ENCODE peak calls at places on chromosomes 13 and 19, in seven cellular contexts. X, U, K, M, V, N and W are unnamed samples. For H3K4me1, the result is how much of the 10 kb centered on the place peaks cover.

GRCh38 chr19:33864311-33864850 is 67.7 kb downstream of the KCTD15 start:
- DNase-seq in X (no peak), U (no peak), K (no peak), M (no peak), V (no peak), N (no peak), W (no peak)

GRCh38 chr19:55287361-55288079 is 3.7 kb downstream of the BRSK1 start:
- DNase-seq in X (no peak), U (no peak), K (peak), M (no peak), V (no peak), N (no peak), W (no peak)

GRCh38 chr19:29088761-29089160 is 124.2 kb downstream of the UQCRFS1 start:
- DNase-seq in X (no peak), U (no peak), K (no peak), M (no peak), V (no peak), N (no peak), W (no peak)

GRCh38 chr13:44801990-44802389 is 187.3 kb downstream of the NUFIP1 start:
- DNase-seq in X (no peak), U (no peak), K (peak), M (no peak), V (peak), N (no peak), W (no peak)

GRCh38 chr19:44093931-44094765 is at the start of gene ZNF224:
- DNase-seq in X (peak), U (peak), K (peak), M (peak), V (peak), N (peak), W (peak)

GRCh38 chr13:75324413-75324940 is 157.5 kb downstream of the TBC1D4 start:
- DNase-seq in X (no peak), U (no peak), K (no peak), M (no peak), V (peak), N (no peak), W (no peak)

GRCh38 chr13:110137677-110138008 is 169.3 kb downstream of the COL4A1 start:
- DNase-seq in X (peak), U (no peak), K (no peak), M (peak), V (no peak), N (no peak), W (peak)

GRCh38 chr19:29855771-29856510 is 44.1 kb downstream of the CCNE1 start:
- DNase-seq in X (no peak), U (no peak), K (no peak), M (no peak), V (no peak), N (no peak), W (no peak)

GRCh38 chr19:5679289-5680082 is 830 bp downstream of the MICOS13 start:
- DNase-seq in X (no peak), U (no peak), K (no peak), M (no peak), V (no peak), N (no peak), W (no peak)

GRCh38 chr19:44808463-44809371 is at the start of gene BCAM:
- DNase-seq in X (peak), U (peak), K (peak), M (peak), V (peak), N (no peak), W (peak)

GRCh38 chr19:30799854-30800755 is 427.9 kb downstream of the ZNF536 start:
- DNase-seq in X (no peak), U (no peak), K (no peak), M (peak), V (no peak), N (no peak), W (no peak)

GRCh38 chr13:109088101-109088500 is 458.7 kb downstream of the MYO16 start:
- DNase-seq in X (no peak), U (no peak), K (no peak), M (no peak), V (no peak), N (no peak), W (no peak)

GRCh38 chr19:15730538-15730937 is 2.7 kb downstream of the OR10H2 start:
- DNase-seq in X (no peak), U (no peak), K (no peak), M (no peak), V (no peak), N (no peak), W (no peak)

GRCh38 chr13:22402682-22403081 is 731.8 kb downstream of the FGF9 start:
- DNase-seq in X (no peak), U (no peak), K (no peak), M (no peak), V (no peak), N (no peak), W (no peak)

GRCh38 chr19:4327252-4327876 is 11.3 kb downstream of the STAP2 start:
- DNase-seq in X (peak), U (peak), K (peak), M (peak), V (peak), N (no peak), W (peak)

GRCh38 chr13:33111414-33112110 is 95.3 kb downstream of the KL start:
- DNase-seq in X (peak), U (no peak), K (no peak), M (no peak), V (peak), N (no peak), W (no peak)
- H3K27ac ChIP-seq in X (peak), U (peak), K (peak), M (no peak), V (no peak), N (peak), W (peak)

DNA sequence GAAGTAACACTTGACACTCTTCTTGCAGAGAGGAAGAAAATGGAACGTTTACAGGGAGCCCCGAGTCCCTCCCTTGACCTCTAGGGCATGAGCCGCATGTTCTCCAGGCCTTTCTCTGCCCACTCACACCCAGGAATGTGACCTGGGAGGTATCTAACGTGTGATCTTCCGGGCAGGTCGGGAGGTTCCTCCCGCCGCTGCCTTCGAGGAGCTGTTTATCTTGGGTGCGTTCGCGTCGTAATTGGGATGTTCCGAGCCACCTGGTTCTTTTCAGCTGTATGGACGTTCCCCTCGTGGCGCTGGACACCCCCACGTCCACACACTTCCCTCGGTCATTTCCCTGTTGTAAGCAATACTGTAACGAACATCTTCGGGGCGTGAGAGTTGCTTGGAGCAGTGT is 13.6 kb downstream of the ARID3A start:
- DNase-seq in X (no peak), U (no peak), K (no peak), M (no peak), V (no peak), N (no peak), W (no peak)
- H3K4me1 ChIP-seq in X (under half), U (under half), K (under half), M (under half), V (under half), N (under half), W (under half)

DNA sequence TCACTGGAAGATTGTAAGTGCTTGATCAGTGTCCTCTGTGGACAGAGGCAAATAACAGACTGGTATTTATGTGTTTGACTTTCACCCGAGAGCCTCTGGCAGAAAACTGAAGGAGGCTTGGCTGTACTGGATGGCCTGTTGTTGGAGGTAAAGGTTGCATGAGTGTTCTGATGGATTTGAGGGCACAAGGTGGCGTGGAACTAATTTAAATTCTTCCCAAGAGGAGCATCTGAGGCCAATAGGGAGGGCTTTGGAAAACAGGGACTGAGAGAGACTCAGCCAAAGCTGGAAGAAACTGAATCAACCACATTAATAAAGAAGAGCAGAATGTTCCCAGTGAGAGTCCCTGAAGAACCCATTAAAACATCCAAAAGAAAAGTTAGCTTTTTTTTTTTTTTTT is 194.6 kb downstream of the DCLK1 start:
- DNase-seq in X (no peak), U (no peak), K (no peak), M (no peak), V (no peak), N (no peak), W (no peak)
- H3K4me3 ChIP-seq in X (no peak), U (no peak), K (no peak), M (no peak), V (no peak), N (no peak), W (no peak)

GRCh38 chr19:13130886-13131490 is 12.9 kb downstream of the NACC1 start:
- DNase-seq in X (no peak), U (no peak), K (no peak), M (no peak), V (no peak), N (no peak), W (no peak)
- H3K27ac ChIP-seq in X (peak), U (no peak), K (no peak), M (no peak), V (no peak), N (no peak), W (no peak)

GRCh38 chr19:58566989-58567388 is 6.1 kb downstream of the MZF1 start:
- DNase-seq in X (no peak), U (no peak), K (peak), M (no peak), V (no peak), N (no peak), W (no peak)
- H3K4me1 ChIP-seq in X (under half), U (under half), K (under half), M (under half), V (under half), N (under half), W (under half)

DNA sequence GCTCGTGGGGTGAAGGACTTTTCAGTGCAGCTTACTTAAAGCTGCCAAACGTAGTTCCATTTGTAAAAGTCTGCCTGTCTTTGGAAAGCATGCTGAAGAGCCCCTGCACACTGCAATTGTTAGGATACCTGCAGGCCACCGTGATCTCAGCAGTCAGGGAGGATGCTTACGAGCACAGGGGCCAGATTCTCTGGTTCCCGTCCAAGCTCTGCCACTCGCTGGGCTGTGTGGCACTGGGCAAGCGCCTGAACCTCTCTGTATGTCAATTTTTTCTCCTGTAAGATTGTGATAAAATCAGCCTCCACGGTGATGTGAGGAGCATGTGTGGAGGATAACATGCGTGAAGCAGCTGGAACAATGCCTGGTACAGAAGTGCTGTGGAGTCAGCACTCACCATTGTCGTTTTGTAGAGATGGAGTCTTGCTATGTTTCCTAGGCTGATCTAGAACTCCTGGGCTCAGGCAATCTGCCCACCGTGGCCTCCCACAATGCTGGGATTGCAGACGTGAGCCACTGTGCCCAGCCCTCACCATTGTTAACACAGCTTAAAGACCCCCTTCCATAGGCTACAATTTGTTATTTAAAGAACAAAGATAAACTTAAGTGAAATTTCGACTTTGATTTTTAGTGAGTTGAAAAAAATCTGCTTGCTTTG is 3.5 kb downstream of the ADPRHL1 start:
- DNase-seq in X (no peak), U (peak), K (peak), M (no peak), V (no peak), N (no peak), W (no peak)
- H3K4me3 ChIP-seq in X (peak), U (no peak), K (no peak), M (no peak), V (peak), N (no peak), W (peak)

DNA sequence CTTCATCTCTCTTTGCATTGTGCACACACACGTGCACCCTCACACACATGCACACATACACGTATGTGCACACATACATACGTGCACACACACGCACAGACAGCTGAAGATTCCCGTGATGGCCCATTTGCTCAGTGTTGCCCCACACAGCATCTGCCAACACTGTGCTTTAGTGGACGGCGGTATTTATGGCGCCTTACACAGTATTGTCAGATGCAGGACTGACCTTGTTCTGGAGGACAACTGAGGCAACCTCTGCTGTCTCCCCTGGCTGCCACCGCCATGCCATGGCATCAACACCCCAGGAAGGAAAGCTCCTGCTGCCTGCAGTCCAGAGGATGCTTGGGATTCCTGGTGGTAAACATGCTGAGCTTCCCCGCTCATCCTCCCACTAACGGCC is 316.4 kb downstream of the TEX29 start:
- DNase-seq in X (no peak), U (no peak), K (no peak), M (no peak), V (no peak), N (no peak), W (no peak)
- H3K27ac ChIP-seq in X (no peak), U (no peak), K (no peak), M (no peak), V (no peak), N (no peak), W (no peak)

GRCh38 chr19:13052447-13053232 is 50.0 kb downstream of the LYL1 start:
- DNase-seq in X (no peak), U (no peak), K (no peak), M (no peak), V (no peak), N (no peak), W (no peak)
- H3K4me1 ChIP-seq in X (half or more), U (half or more), K (under half), M (half or more), V (half or more), N (half or more), W (half or more)